ENCODE peak calls at places on chromosome 22, in eight cellular contexts. O, L, J, S, V, W, C and M are unnamed samples.

GRCh38 chr22:26689553-26690301 is 32.3 kb downstream of the MIAT start:
- DNase-seq in L (no peak), C (no peak), W (no peak), V (no peak), S (no peak), O (no peak), J (no peak), M (no peak)

GRCh38 chr22:39254789-39255298 is 10.1 kb upstream of the PDGFB start:
- DNase-seq in V (no peak), S (peak), W (peak), C (no peak), O (no peak), J (no peak), L (no peak), M (peak)

GRCh38 chr22:18070556-18071306 is 7.1 kb upstream of the PEX26 start:
- DNase-seq in W (no peak), L (no peak), V (no peak), S (no peak), C (no peak), J (no peak), O (no peak), M (no peak)

GRCh38 chr22:47033648-47034000 is 271.2 kb downstream of the TBC1D22A start:
- DNase-seq in L (no peak), V (no peak), O (no peak), C (no peak), W (no peak), S (no peak), J (no peak), M (no peak)

GRCh38 chr22:22870577-22871398 is 16.8 kb upstream of the IGLL5 start:
- DNase-seq in J (no peak), W (no peak), L (peak), C (no peak), O (peak), V (no peak), S (no peak), M (peak)

GRCh38 chr22:30266445-30267381 is at the start of gene OSM:
- DNase-seq in W (no peak), J (no peak), O (peak), C (no peak), S (no peak), V (no peak), L (no peak), M (no peak)

GRCh38 chr22:39469681-39470461 is 13.1 kb downstream of the MGAT3 start:
- DNase-seq in J (no peak), C (no peak), W (no peak), S (no peak), V (no peak), O (no peak), L (no peak), M (no peak)

GRCh38 chr22:31056986-31057599 is 24.0 kb upstream of the SMTN start:
- DNase-seq in J (no peak), C (no peak), W (no peak), V (no peak), L (no peak), S (no peak), O (no peak), M (no peak)

GRCh38 chr22:49674479-49674830 is 153.2 kb downstream of the BRD1 start:
- DNase-seq in W (no peak), V (no peak), J (no peak), C (no peak), S (no peak), O (no peak), L (no peak), M (no peak)

GRCh38 chr22:46057206-46057605 is 80.2 kb upstream of the WNT7B start:
- DNase-seq in V (no peak), C (peak), W (peak), O (peak), S (peak), L (no peak), J (peak), M (peak)

GRCh38 chr22:42967933-42968332 is 47.0 kb downstream of the PACSIN2 start:
- DNase-seq in S (no peak), V (no peak), C (no peak), O (peak), L (no peak), W (no peak), J (no peak), M (no peak)

GRCh38 chr22:35334010-35334409 is 34.3 kb downstream of the TOM1 start:
- DNase-seq in C (no peak), W (no peak), S (no peak), O (peak), V (no peak), J (no peak), L (no peak), M (no peak)

GRCh38 chr22:45563362-45564040 is 60.8 kb downstream of the FBLN1 start:
- DNase-seq in W (no peak), V (no peak), O (no peak), L (no peak), J (no peak), C (no peak), S (no peak), M (no peak)

GRCh38 chr22:49546811-49547585 is 280.7 kb downstream of the BRD1 start:
- DNase-seq in J (no peak), S (no peak), L (no peak), V (no peak), C (no peak), W (no peak), O (no peak), M (no peak)